ENCODE peak calls at places on chromosomes 12 and 14, in eight cellular contexts. R is keratinocyte, Q is uterus, C is fibroblast of mammary gland, A is heart left ventricle, X is AG09319, Y is upper lobe of left lung, Z is adrenal gland. S is an unnamed sample.

GRCh38 chr12:97936165-97936564 is 473.6 kb downstream of the RMST start:
- DNase-seq in R (no peak), Q (no peak), C (no peak), A (no peak), X (no peak), Y (no peak), Z (no peak), S (no peak)

GRCh38 chr12:101001669-101002068 is 207.1 kb downstream of the ANO4 start:
- DNase-seq in R (no peak), Q (no peak), C (no peak), A (no peak), X (no peak), Y (no peak), Z (no peak), S (no peak)

GRCh38 chr14:83559721-83560120 is 1970.2 kb upstream of the FLRT2 start:
- DNase-seq in R (no peak), Q (no peak), C (peak), A (no peak), X (no peak), Y (no peak), Z (no peak), S (no peak)

GRCh38 chr14:74863274-74863673 is 12.7 kb downstream of the PROX2 start:
- DNase-seq in R (no peak), Q (no peak), C (no peak), A (peak), X (no peak), Y (peak), Z (no peak), S (no peak)

GRCh38 chr14:95287176-95287754 is 32.4 kb downstream of the CLMN start:
- DNase-seq in R (peak), Q (no peak), C (no peak), A (no peak), X (no peak), Y (no peak), Z (peak), S (no peak)

GRCh38 chr12:51383281-51383905 is 7.8 kb downstream of the GALNT6 start:
- DNase-seq in R (no peak), Q (no peak), C (no peak), A (no peak), X (no peak), Y (no peak), Z (no peak), S (no peak)

GRCh38 chr14:72178517-72178916 is 246.3 kb downstream of the RGS6 start:
- DNase-seq in R (no peak), Q (no peak), C (no peak), A (no peak), X (no peak), Y (no peak), Z (no peak), S (no peak)

GRCh38 chr14:75578786-75579781 is 664 bp downstream of the FLVCR2 start:
- DNase-seq in R (no peak), Q (no peak), C (peak), A (no peak), X (no peak), Y (peak), Z (peak), S (no peak)

GRCh38 chr12:67940780-67941243 is 48.4 kb upstream of the IFNG-AS1 start:
- DNase-seq in R (no peak), Q (no peak), C (peak), A (no peak), X (no peak), Y (peak), Z (no peak), S (no peak)

GRCh38 chr12:131100031-131100674 is 146.4 kb downstream of the ADGRD1 start:
- DNase-seq in R (no peak), Q (no peak), C (no peak), A (no peak), X (no peak), Y (no peak), Z (no peak), S (no peak)

GRCh38 chr12:108449478-108449877 is 65.6 kb upstream of the FICD start:
- DNase-seq in R (no peak), Q (no peak), C (no peak), A (no peak), X (no peak), Y (no peak), Z (no peak), S (no peak)

GRCh38 chr12:108502922-108503321 is 12.2 kb upstream of the FICD start:
- DNase-seq in R (no peak), Q (no peak), C (no peak), A (no peak), X (no peak), Y (no peak), Z (no peak), S (no peak)

GRCh38 chr14:23609001-23609400 is 27.2 kb upstream of the DHRS2 start:
- DNase-seq in R (no peak), Q (no peak), C (no peak), A (no peak), X (no peak), Y (no peak), Z (no peak), S (no peak)

GRCh38 chr12:53107122-53107521 is 3.8 kb downstream of the SOAT2 start:
- DNase-seq in R (no peak), Q (no peak), C (no peak), A (no peak), X (no peak), Y (no peak), Z (peak), S (no peak)

GRCh38 chr12:16884056-16884455 is 278.1 kb upstream of the LMO3 start:
- DNase-seq in R (no peak), Q (no peak), C (peak), A (no peak), X (no peak), Y (no peak), Z (no peak), S (no peak)

GRCh38 chr12:70919597-70920035 is 922 bp downstream of the PTPRR start:
- DNase-seq in R (no peak), Q (no peak), C (peak), A (no peak), X (no peak), Y (no peak), Z (no peak), S (no peak)

GRCh38 chr12:130422676-130423075 is 85.0 kb downstream of the PIWIL1 start:
- DNase-seq in R (no peak), Q (no peak), C (no peak), A (no peak), X (no peak), Y (no peak), Z (no peak), S (no peak)

GRCh38 chr12:6383572-6384498 is at the start of gene LTBR:
- DNase-seq in R (no peak), Q (peak), C (peak), A (peak), X (peak), Y (peak), Z (peak), S (peak)

GRCh38 chr12:29026419-29026818 is 122.7 kb upstream of the FAR2 start:
- DNase-seq in R (no peak), Q (no peak), C (no peak), A (no peak), X (peak), Y (no peak), Z (no peak), S (no peak)

GRCh38 chr14:69242311-69243224 is 17.4 kb upstream of the GALNT16 start:
- DNase-seq in R (no peak), Q (peak), C (peak), A (no peak), X (peak), Y (peak), Z (peak), S (peak)

GRCh38 chr12:20567413-20567812 is 127.7 kb upstream of the SLCO1C1 start:
- DNase-seq in R (no peak), Q (no peak), C (peak), A (no peak), X (no peak), Y (no peak), Z (no peak), S (no peak)

GRCh38 chr12:114784526-114784925 is 100.6 kb upstream of the TBX3 start:
- DNase-seq in R (no peak), Q (no peak), C (no peak), A (no peak), X (no peak), Y (no peak), Z (no peak), S (no peak)

GRCh38 chr12:52870361-52871290 is 21.8 kb upstream of the KRT78 start:
- DNase-seq in R (no peak), Q (no peak), C (peak), A (peak), X (no peak), Y (peak), Z (no peak), S (peak)

GRCh38 chr12:27511031-27511722 is 12.8 kb upstream of the PPFIBP1 start:
- DNase-seq in R (no peak), Q (no peak), C (peak), A (no peak), X (no peak), Y (no peak), Z (no peak), S (no peak)

GRCh38 chr12:42679402-42679801 is 89.9 kb upstream of the PRICKLE1 start:
- DNase-seq in R (no peak), Q (no peak), C (peak), A (no peak), X (no peak), Y (no peak), Z (no peak), S (no peak)

GRCh38 chr14:60220084-60220483 is 28.9 kb upstream of the PPM1A start:
- DNase-seq in R (no peak), Q (no peak), C (no peak), A (no peak), X (no peak), Y (no peak), Z (no peak), S (no peak)

GRCh38 chr14:69133206-69134125 is 19.5 kb downstream of the DCAF5 start:
- DNase-seq in R (no peak), Q (no peak), C (peak), A (no peak), X (no peak), Y (peak), Z (peak), S (no peak)

GRCh38 chr12:124044809-124045321 is 71.8 kb downstream of the ZNF664 start:
- DNase-seq in R (no peak), Q (no peak), C (no peak), A (no peak), X (no peak), Y (no peak), Z (no peak), S (no peak)

GRCh38 chr12:107584523-107584922 is 101.1 kb upstream of the PWP1 start:
- DNase-seq in R (no peak), Q (no peak), C (no peak), A (no peak), X (no peak), Y (no peak), Z (no peak), S (no peak)

GRCh38 chr14:61581955-61582615 is 113.2 kb upstream of the HIF1A start:
- DNase-seq in R (no peak), Q (no peak), C (peak), A (no peak), X (no peak), Y (no peak), Z (no peak), S (no peak)

GRCh38 chr12:56723889-56724659 is 1.0 kb downstream of the NACA start:
- DNase-seq in R (no peak), Q (peak), C (peak), A (peak), X (peak), Y (peak), Z (peak), S (no peak)

GRCh38 chr12:106192659-106193403 is 54.1 kb upstream of the NUAK1 start:
- DNase-seq in R (no peak), Q (peak), C (peak), A (peak), X (no peak), Y (no peak), Z (no peak), S (no peak)

GRCh38 chr14:61861320-61861865 is 99.2 kb downstream of the SNAPC1 start:
- DNase-seq in R (no peak), Q (no peak), C (no peak), A (no peak), X (no peak), Y (no peak), Z (no peak), S (no peak)

GRCh38 chr12:22719745-22720144 is 94.8 kb downstream of the ETNK1 start:
- DNase-seq in R (no peak), Q (no peak), C (no peak), A (no peak), X (no peak), Y (no peak), Z (no peak), S (no peak)

GRCh38 chr12:26803552-26803951 is 29.4 kb downstream of the ITPR2 start:
- DNase-seq in R (no peak), Q (no peak), C (peak), A (no peak), X (no peak), Y (no peak), Z (no peak), S (no peak)

DNA sequence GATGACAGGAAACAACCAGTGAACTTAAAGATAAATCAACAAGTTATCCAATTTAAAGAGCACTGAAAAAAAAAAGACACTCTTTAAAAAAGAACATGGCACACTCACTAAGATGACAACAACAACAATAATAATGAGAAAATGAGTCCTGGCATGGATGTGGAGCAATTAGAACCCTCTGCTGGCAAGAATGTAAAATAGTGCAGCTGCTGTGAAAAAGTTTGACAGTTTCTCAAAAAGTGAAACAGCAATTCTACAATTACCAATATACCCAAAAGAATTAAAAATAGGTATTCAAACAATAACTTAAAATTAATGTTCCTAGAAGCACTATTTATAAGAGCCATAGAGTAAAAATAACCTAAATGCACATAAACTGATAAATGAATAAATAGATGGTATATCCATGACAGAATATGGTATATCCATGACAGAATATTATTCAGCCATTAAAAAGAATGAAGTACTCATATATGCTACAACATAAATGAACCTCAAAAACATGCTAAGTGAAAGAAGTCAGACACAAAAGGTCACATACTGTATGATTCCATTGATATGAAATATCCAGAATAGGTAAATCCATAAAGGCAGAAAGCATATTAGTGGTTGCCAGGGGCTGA is 49.1 kb upstream of the GPHB5 start:
- DNase-seq in R (no peak), Q (no peak), C (no peak), A (no peak), X (no peak), Y (no peak), Z (no peak), S (no peak)
- TF ChIP-seq CTCF in R (no peak), Q (no peak), C (no peak), A (no peak), X (no peak), Y (no peak), Z (no peak), S (no peak)

DNA sequence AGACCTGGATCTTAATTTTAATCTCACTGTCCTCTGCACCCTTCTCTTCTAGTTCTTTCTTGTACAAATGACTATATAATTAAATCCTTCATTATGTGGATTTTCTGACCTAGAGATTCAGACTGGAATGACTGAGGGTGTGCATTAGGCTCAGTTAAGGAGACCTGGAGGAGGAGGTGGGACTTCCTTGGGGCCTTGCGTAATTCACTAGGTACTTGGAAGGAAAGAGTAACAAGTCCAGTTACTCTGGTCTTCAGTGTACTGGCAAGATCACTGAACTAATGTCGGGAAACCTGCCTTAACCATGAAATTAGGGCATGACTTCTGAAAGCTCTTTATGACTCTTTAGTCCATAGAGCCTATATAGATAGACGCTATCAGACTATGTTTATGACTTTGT is 441.4 kb downstream of the EGLN3 start:
- DNase-seq in R (no peak), Q (no peak), C (no peak), A (no peak), X (no peak), Y (peak), Z (no peak), S (no peak)
- TF ChIP-seq CTCF in R (no peak), Q (no peak), C (no peak), A (no peak), X (no peak), Y (no peak), Z (no peak), S (no peak)

DNA sequence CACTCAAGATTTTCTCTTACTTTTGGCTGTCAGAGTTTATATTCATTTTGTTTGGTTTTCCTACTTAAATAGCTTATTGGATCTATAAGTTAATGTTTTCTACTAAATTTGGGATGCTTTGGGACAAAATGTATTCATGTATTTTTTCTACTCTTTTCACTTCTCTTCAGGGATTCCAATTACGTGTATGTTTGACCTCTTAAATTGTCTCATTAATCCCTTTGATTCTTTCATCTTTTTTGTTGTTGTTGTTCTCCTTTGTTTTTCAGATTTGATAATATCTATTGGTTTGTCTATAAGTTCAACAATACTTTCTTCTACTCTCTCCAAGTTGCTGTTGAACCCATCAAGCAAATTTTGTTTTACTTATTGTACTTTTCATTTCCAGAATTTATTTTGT is 34.2 kb downstream of the PMCH start:
- DNase-seq in R (no peak), Q (no peak), C (no peak), A (no peak), X (no peak), Y (no peak), Z (no peak), S (no peak)
- TF ChIP-seq CTCF in R (no peak), Q (no peak), C (no peak), A (no peak), X (no peak), Y (no peak), Z (no peak), S (no peak)

GRCh38 chr12:88723219-88723618 is 142.9 kb upstream of the KITLG start:
- DNase-seq in R (no peak), Q (no peak), C (peak), A (no peak), X (no peak), Y (no peak), Z (no peak), S (no peak)

GRCh38 chr12:88720785-88721650 is 140.7 kb upstream of the KITLG start:
- DNase-seq in R (no peak), Q (no peak), C (no peak), A (no peak), X (no peak), Y (no peak), Z (no peak), S (no peak)

GRCh38 chr12:88726806-88727722 is 146.8 kb upstream of the KITLG start:
- DNase-seq in R (no peak), Q (no peak), C (peak), A (no peak), X (no peak), Y (no peak), Z (no peak), S (no peak)

GRCh38 chr12:88729196-88729595 is 148.9 kb upstream of the KITLG start:
- DNase-seq in R (no peak), Q (no peak), C (no peak), A (no peak), X (no peak), Y (no peak), Z (no peak), S (no peak)

GRCh38 chr12:88725592-88726143 is 145.4 kb upstream of the KITLG start:
- DNase-seq in R (no peak), Q (no peak), C (no peak), A (no peak), X (no peak), Y (no peak), Z (no peak), S (no peak)
- TF ChIP-seq CTCF in R (no peak), Q (no peak), C (no peak), A (no peak), X (no peak), Y (no peak), Z (no peak), S (no peak)

DNA sequence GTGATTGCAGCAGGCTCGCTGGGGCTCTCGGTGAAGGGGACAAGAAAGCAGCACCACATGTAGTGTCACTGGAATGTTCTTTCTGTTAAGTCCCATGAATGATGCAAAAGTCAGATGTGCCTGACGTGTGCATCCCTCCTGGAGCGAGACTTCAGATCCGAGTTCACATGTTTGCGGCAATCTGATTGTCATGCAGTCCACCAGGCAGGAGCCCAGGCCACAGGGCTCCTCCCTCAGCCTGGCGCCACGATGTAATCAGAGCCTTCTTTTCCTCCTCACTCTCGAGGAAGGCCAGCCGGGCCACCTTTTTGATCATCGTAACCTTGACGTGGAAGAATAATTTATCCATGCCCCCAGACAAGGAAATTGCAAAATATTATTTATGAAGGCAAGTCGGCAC is 214.7 kb downstream of the PHETA1 start:
- DNase-seq in R (no peak), Q (no peak), C (peak), A (no peak), X (no peak), Y (no peak), Z (no peak), S (no peak)
- TF ChIP-seq CTCF in R (no peak), Q (no peak), C (no peak), A (no peak), X (no peak), Y (no peak), Z (no peak), S (no peak)

S was measured in mesothelial cell of epicardium.